ENCODE peak calls at places on chromosomes 11 and 22, in five cellular contexts. One of them, this sample, is unnamed.

GRCh38 chr11:26073646-26074045 is 258.3 kb upstream of the ANO3 start:
- DNase-seq in natural killer cell: no peak
- DNase-seq in GM06990: no peak
- DNase-seq in left lung: no peak
- DNase-seq in thoracic aorta: no peak
- DNase-seq in this sample: no peak

GRCh38 chr11:33944345-33944692 is 52.4 kb upstream of the LMO2 start:
- DNase-seq in natural killer cell: no peak
- DNase-seq in GM06990: no peak
- DNase-seq in left lung: no peak
- DNase-seq in thoracic aorta: no peak
- DNase-seq in this sample: no peak

GRCh38 chr11:65946655-65947054 is 1.4 kb downstream of the TSGA10IP start:
- DNase-seq in natural killer cell: no peak
- DNase-seq in GM06990: no peak
- DNase-seq in left lung: peak
- DNase-seq in thoracic aorta: no peak
- DNase-seq in this sample: no peak

GRCh38 chr11:3896644-3897043 is 41.2 kb downstream of the STIM1 start:
- DNase-seq in natural killer cell: no peak
- DNase-seq in GM06990: no peak
- DNase-seq in left lung: no peak
- DNase-seq in thoracic aorta: no peak
- DNase-seq in this sample: no peak

GRCh38 chr11:62909107-62909894 is 11.9 kb downstream of the CHRM1 start:
- DNase-seq in natural killer cell: no peak
- DNase-seq in GM06990: no peak
- DNase-seq in left lung: peak
- DNase-seq in thoracic aorta: no peak
- DNase-seq in this sample: peak

GRCh38 chr11:907668-908067 is 2.9 kb downstream of the CHID1 start:
- DNase-seq in natural killer cell: no peak
- DNase-seq in GM06990: no peak
- DNase-seq in left lung: no peak
- DNase-seq in thoracic aorta: no peak
- DNase-seq in this sample: no peak

GRCh38 chr22:36399473-36399780 is 11.7 kb upstream of the MYH9 start:
- DNase-seq in natural killer cell: no peak
- DNase-seq in GM06990: no peak
- DNase-seq in left lung: no peak
- DNase-seq in thoracic aorta: no peak
- DNase-seq in this sample: no peak

GRCh38 chr11:128846985-128847384 is 20.1 kb downstream of the KCNJ1 start:
- DNase-seq in natural killer cell: no peak
- DNase-seq in GM06990: no peak
- DNase-seq in left lung: no peak
- DNase-seq in thoracic aorta: no peak
- DNase-seq in this sample: no peak

GRCh38 chr22:40487663-40488249 is 117.4 kb downstream of the SGSM3 start:
- DNase-seq in natural killer cell: no peak
- DNase-seq in GM06990: no peak
- DNase-seq in left lung: no peak
- DNase-seq in thoracic aorta: no peak
- DNase-seq in this sample: no peak

GRCh38 chr22:31177420-31178162 is 17.6 kb downstream of the RNF185 start:
- DNase-seq in natural killer cell: no peak
- DNase-seq in GM06990: no peak
- DNase-seq in left lung: no peak
- DNase-seq in thoracic aorta: peak
- DNase-seq in this sample: no peak

GRCh38 chr11:1655168-1656060 is 25.8 kb downstream of the KRTAP5-5 start:
- DNase-seq in natural killer cell: no peak
- DNase-seq in GM06990: no peak
- DNase-seq in left lung: peak
- DNase-seq in thoracic aorta: no peak
- DNase-seq in this sample: no peak

GRCh38 chr11:98601181-98601773 is 419.5 kb upstream of the CNTN5 start:
- DNase-seq in natural killer cell: no peak
- DNase-seq in GM06990: no peak
- DNase-seq in left lung: peak
- DNase-seq in thoracic aorta: no peak
- DNase-seq in this sample: no peak

GRCh38 chr22:17191163-17191562 is 28.1 kb downstream of the ADA2 start:
- DNase-seq in natural killer cell: no peak
- DNase-seq in GM06990: no peak
- DNase-seq in left lung: no peak
- DNase-seq in thoracic aorta: no peak
- DNase-seq in this sample: no peak

GRCh38 chr22:43867839-43868652 is 5.7 kb upstream of the SULT4A1 start:
- DNase-seq in natural killer cell: no peak
- DNase-seq in GM06990: no peak
- DNase-seq in left lung: no peak
- DNase-seq in thoracic aorta: no peak
- DNase-seq in this sample: peak

GRCh38 chr11:83583953-83584352 is 297.8 kb upstream of the CCDC90B start:
- DNase-seq in natural killer cell: no peak
- DNase-seq in GM06990: peak
- DNase-seq in left lung: no peak
- DNase-seq in thoracic aorta: no peak
- DNase-seq in this sample: no peak

GRCh38 chr11:132119573-132119972 is 749.2 kb downstream of the NTM start:
- DNase-seq in natural killer cell: no peak
- DNase-seq in GM06990: no peak
- DNase-seq in left lung: no peak
- DNase-seq in thoracic aorta: no peak
- DNase-seq in this sample: no peak

GRCh38 chr11:65446446-65447277 is 24.1 kb downstream of the NEAT1 start:
- DNase-seq in natural killer cell: no peak
- DNase-seq in GM06990: peak
- DNase-seq in left lung: peak
- DNase-seq in thoracic aorta: no peak
- DNase-seq in this sample: no peak

GRCh38 chr11:130650456-130651068 is 202.1 kb downstream of the ADAMTS15 start:
- DNase-seq in natural killer cell: no peak
- DNase-seq in GM06990: no peak
- DNase-seq in left lung: no peak
- DNase-seq in thoracic aorta: no peak
- DNase-seq in this sample: no peak

GRCh38 chr11:38173671-38174070 is 1575.6 kb upstream of the RAG2 start:
- DNase-seq in natural killer cell: no peak
- DNase-seq in GM06990: no peak
- DNase-seq in left lung: no peak
- DNase-seq in thoracic aorta: no peak
- DNase-seq in this sample: no peak

GRCh38 chr22:30485362-30485988 is 13.7 kb upstream of the SEC14L3 start:
- DNase-seq in natural killer cell: peak
- DNase-seq in GM06990: peak
- DNase-seq in left lung: peak
- DNase-seq in thoracic aorta: no peak
- DNase-seq in this sample: peak

GRCh38 chr22:48827228-48827810 is 1000.4 kb downstream of the BRD1 start:
- DNase-seq in natural killer cell: no peak
- DNase-seq in GM06990: no peak
- DNase-seq in left lung: no peak
- DNase-seq in thoracic aorta: no peak
- DNase-seq in this sample: no peak

GRCh38 chr11:48064306-48064705 is 83.9 kb downstream of the PTPRJ start:
- DNase-seq in natural killer cell: no peak
- DNase-seq in GM06990: no peak
- DNase-seq in left lung: no peak
- DNase-seq in thoracic aorta: no peak
- DNase-seq in this sample: no peak

GRCh38 chr22:29813126-29813525 is 24.9 kb downstream of the ASCC2 start:
- DNase-seq in natural killer cell: no peak
- DNase-seq in GM06990: no peak
- DNase-seq in left lung: no peak
- DNase-seq in thoracic aorta: no peak
- DNase-seq in this sample: no peak

GRCh38 chr11:108875134-108875533 is 210.3 kb downstream of the DDX10 start:
- DNase-seq in natural killer cell: no peak
- DNase-seq in GM06990: no peak
- DNase-seq in left lung: no peak
- DNase-seq in thoracic aorta: no peak
- DNase-seq in this sample: no peak

GRCh38 chr22:38204784-38205183 is 3.0 kb downstream of the MAFF start:
- DNase-seq in natural killer cell: no peak
- DNase-seq in GM06990: no peak
- DNase-seq in left lung: no peak
- DNase-seq in thoracic aorta: no peak
- DNase-seq in this sample: no peak

GRCh38 chr11:75337195-75337654 is 14.2 kb downstream of the ARRB1 start:
- DNase-seq in natural killer cell: no peak
- DNase-seq in GM06990: no peak
- DNase-seq in left lung: no peak
- DNase-seq in thoracic aorta: no peak
- DNase-seq in this sample: no peak

GRCh38 chr11:111540114-111540920 is at the start of gene LAYN:
- DNase-seq in natural killer cell: peak
- DNase-seq in GM06990: no peak
- DNase-seq in left lung: peak
- DNase-seq in thoracic aorta: peak
- DNase-seq in this sample: peak

GRCh38 chr11:7690648-7691047 is 15.6 kb downstream of the OVCH2 start:
- DNase-seq in natural killer cell: no peak
- DNase-seq in GM06990: no peak
- DNase-seq in left lung: no peak
- DNase-seq in thoracic aorta: no peak
- DNase-seq in this sample: no peak

GRCh38 chr11:46983598-46983997 is 47.0 kb downstream of the CSTPP1 start:
- DNase-seq in natural killer cell: no peak
- DNase-seq in GM06990: no peak
- DNase-seq in left lung: no peak
- DNase-seq in thoracic aorta: no peak
- DNase-seq in this sample: no peak

GRCh38 chr11:46991391-46991790 is 54.8 kb downstream of the CSTPP1 start:
- DNase-seq in natural killer cell: no peak
- DNase-seq in GM06990: no peak
- DNase-seq in left lung: no peak
- DNase-seq in thoracic aorta: no peak
- DNase-seq in this sample: no peak

GRCh38 chr11:46982797-46983452 is 46.4 kb downstream of the CSTPP1 start:
- DNase-seq in natural killer cell: no peak
- DNase-seq in GM06990: no peak
- DNase-seq in left lung: no peak
- DNase-seq in thoracic aorta: no peak
- DNase-seq in this sample: no peak

GRCh38 chr11:46984987-46985386 is 48.4 kb downstream of the CSTPP1 start:
- DNase-seq in natural killer cell: no peak
- DNase-seq in GM06990: no peak
- DNase-seq in left lung: no peak
- DNase-seq in thoracic aorta: no peak
- DNase-seq in this sample: no peak

DNA sequence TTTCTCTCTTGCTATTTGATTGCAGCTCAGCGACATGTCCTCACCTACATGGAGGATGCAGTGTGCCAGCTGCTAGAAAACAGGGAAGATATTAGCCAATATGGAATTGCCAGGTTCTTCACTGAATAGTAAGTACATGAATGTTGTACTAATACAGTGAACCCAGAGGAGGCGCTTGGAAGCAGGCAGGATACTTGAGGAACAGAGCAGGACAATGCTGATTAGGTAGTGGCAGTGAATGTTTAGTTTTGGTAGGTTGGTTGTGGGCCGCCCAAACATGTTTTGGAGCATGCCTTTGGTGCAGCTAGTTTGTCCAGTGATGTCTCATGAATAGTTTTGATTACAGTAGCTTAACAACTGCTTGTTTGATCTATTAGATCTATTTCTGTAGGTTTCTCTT is 50.6 kb downstream of the CSTPP1 start:
- DNase-seq in natural killer cell: no peak
- DNase-seq in GM06990: no peak
- DNase-seq in left lung: no peak
- DNase-seq in thoracic aorta: no peak
- DNase-seq in this sample: no peak
- TF ChIP-seq CTCF in natural killer cell: no peak
- TF ChIP-seq CTCF in GM06990: no peak
- TF ChIP-seq CTCF in left lung: no peak
- TF ChIP-seq CTCF in thoracic aorta: no peak
- TF ChIP-seq CTCF in this sample: no peak

GRCh38 chr22:50641696-50642607 is 14.0 kb upstream of the ARSA start:
- DNase-seq in natural killer cell: no peak
- DNase-seq in GM06990: no peak
- DNase-seq in left lung: peak
- DNase-seq in thoracic aorta: no peak
- DNase-seq in this sample: no peak
- TF ChIP-seq CTCF in natural killer cell: no peak
- TF ChIP-seq CTCF in GM06990: peak
- TF ChIP-seq CTCF in left lung: no peak
- TF ChIP-seq CTCF in thoracic aorta: no peak
- TF ChIP-seq CTCF in this sample: peak

DNA sequence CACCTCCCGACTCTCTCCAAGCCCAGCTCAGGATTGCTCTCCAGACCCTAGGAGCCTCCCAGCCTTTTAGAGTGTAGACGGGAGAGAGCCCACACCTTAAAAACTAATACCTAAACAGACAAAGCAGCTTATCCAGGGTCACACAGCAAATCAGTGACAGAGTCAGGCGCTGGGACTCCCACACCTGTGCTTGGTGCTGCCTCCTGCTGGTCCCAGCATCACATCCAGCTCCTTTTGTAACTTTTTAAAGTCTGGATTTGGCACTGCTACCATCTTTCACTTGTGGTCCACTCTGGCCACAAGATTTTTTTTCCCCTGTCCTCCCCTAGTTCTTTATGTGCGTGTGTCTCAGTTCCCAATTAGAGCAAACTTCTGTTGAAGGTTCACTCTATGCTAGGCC is 4.7 kb downstream of the ANO1 start:
- DNase-seq in natural killer cell: no peak
- DNase-seq in GM06990: no peak
- DNase-seq in left lung: peak
- DNase-seq in thoracic aorta: no peak
- DNase-seq in this sample: no peak
- TF ChIP-seq CTCF in natural killer cell: no peak
- TF ChIP-seq CTCF in GM06990: peak
- TF ChIP-seq CTCF in left lung: no peak
- TF ChIP-seq CTCF in thoracic aorta: no peak
- TF ChIP-seq CTCF in this sample: peak

GRCh38 chr11:123694551-123694950 is 40.1 kb upstream of the SCN3B start:
- DNase-seq in natural killer cell: no peak
- DNase-seq in GM06990: no peak
- DNase-seq in left lung: no peak
- DNase-seq in thoracic aorta: no peak
- DNase-seq in this sample: no peak

GRCh38 chr11:123700774-123701173 is 40.7 kb downstream of the ZNF202 start:
- DNase-seq in natural killer cell: no peak
- DNase-seq in GM06990: no peak
- DNase-seq in left lung: peak
- DNase-seq in thoracic aorta: no peak
- DNase-seq in this sample: no peak

GRCh38 chr11:123690490-123690889 is 36.1 kb upstream of the SCN3B start:
- DNase-seq in natural killer cell: no peak
- DNase-seq in GM06990: no peak
- DNase-seq in left lung: no peak
- DNase-seq in thoracic aorta: no peak
- DNase-seq in this sample: no peak

GRCh38 chr11:123702137-123702536 is 39.3 kb downstream of the ZNF202 start:
- DNase-seq in natural killer cell: no peak
- DNase-seq in GM06990: peak
- DNase-seq in left lung: peak
- DNase-seq in thoracic aorta: no peak
- DNase-seq in this sample: no peak

GRCh38 chr11:123696183-123696582 is 41.8 kb upstream of the SCN3B start:
- DNase-seq in natural killer cell: no peak
- DNase-seq in GM06990: no peak
- DNase-seq in left lung: no peak
- DNase-seq in thoracic aorta: no peak
- DNase-seq in this sample: no peak
- TF ChIP-seq CTCF in natural killer cell: no peak
- TF ChIP-seq CTCF in GM06990: no peak
- TF ChIP-seq CTCF in left lung: no peak
- TF ChIP-seq CTCF in thoracic aorta: no peak
- TF ChIP-seq CTCF in this sample: no peak